ENCODE peak calls at places on chromosomes 5 and 9, in four cellular contexts. M is uterus, D is esophagus muscularis mucosa, F is HCT116. L is an unnamed sample.

GRCh38 chr9:133372144-133372543 is 3.7 kb downstream of the SURF4 start:
- DNase-seq in M (no peak), D (no peak), F (no peak), L (no peak)

GRCh38 chr5:114261989-114262388 is 99.9 kb upstream of the KCNN2 start:
- DNase-seq in M (no peak), D (no peak), F (no peak), L (no peak)

GRCh38 chr9:69157751-69158466 is 16.2 kb upstream of the TJP2 start:
- DNase-seq in M (no peak), D (no peak), F (no peak), L (no peak)

GRCh38 chr5:60248900-60249299 is 355.4 kb upstream of the PDE4D start:
- DNase-seq in M (no peak), D (no peak), F (no peak), L (peak; percentile 16)

GRCh38 chr5:56155992-56156584 is 77.0 kb downstream of the ANKRD55 start:
- DNase-seq in M (no peak), D (no peak), F (no peak), L (no peak)

GRCh38 chr9:70080481-70081119 is 37.0 kb downstream of the MAMDC2 start:
- DNase-seq in M (peak; percentile 65), D (no peak), F (no peak), L (peak; percentile 56)

GRCh38 chr9:93642961-93643360 is 66.6 kb downstream of the PHF2 start:
- DNase-seq in M (peak; percentile 15), D (no peak), F (no peak), L (no peak)

GRCh38 chr9:2159521-2160417 is 144.6 kb downstream of the SMARCA2 start:
- DNase-seq in M (no peak), D (no peak), F (no peak), L (no peak)

GRCh38 chr9:134136117-134136996 is 475 bp downstream of the WDR5 start:
- DNase-seq in M (peak; percentile 40), D (no peak), F (no peak), L (no peak)

GRCh38 chr9:79028101-79028500 is 543.7 kb upstream of the TLE4 start:
- DNase-seq in M (no peak), D (no peak), F (no peak), L (no peak)

GRCh38 chr5:150616506-150616905 is 24.0 kb upstream of the SYNPO start:
- DNase-seq in M (no peak), D (no peak), F (no peak), L (no peak)

GRCh38 chr9:133973111-133973790 is 18.9 kb downstream of the VAV2 start:
- DNase-seq in M (no peak), D (no peak), F (no peak), L (no peak)

DNA sequence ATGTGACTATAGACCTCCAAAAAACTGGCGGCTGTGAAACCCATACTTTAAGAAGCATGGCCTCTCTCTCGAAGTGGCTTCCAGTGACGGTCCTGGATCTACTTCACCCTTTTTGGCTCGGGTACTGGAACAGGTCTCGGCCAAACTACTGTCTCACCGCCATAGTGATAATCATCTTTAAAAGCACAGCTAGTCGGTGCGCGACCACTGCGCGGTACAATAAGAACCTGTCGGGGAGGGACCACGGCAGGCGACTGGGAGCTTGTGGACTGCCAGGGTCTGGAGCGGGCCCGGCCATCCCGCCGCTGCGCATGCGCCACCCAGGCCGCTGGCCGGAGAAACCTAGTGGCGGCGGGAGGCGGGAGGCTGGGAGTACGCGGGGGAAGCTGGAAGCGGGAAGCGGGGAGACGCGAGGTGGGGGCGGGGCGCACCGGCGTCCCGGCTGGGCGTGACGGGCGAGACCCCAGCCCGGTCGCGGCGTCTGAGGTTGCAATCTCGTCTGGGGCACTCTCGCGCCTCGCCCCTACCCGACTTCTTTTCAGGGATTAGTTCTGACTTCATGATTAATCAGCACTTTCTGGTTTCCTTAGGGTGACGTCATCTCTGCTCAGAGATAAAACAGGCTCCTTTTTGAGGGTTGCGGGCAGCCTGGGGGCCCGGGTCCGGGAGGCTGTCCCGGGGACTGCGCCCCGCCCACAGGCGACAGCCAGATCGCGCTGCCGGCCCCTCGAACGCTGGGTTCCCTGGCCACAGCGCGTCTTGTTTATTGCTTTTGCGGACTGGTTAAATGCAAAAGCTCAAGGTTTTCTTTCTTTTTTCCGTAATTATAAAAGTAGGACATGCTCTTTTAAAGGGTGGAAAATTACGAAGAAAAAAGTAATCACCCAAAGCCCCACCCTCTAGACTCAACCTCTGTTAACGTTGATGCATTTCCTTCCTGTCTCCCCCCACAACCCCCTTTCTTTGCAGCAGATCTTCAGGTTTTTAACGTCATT is 266.8 kb downstream of the CWC27 start:
- DNase-seq in M (peak; percentile 90), D (peak; percentile 96), F (peak; percentile 69), L (peak; percentile 97)
- TF ChIP-seq POLR2A in M (peak; percentile 63), D (peak; percentile 3), F (peak; percentile 70), L (no peak)

DNA sequence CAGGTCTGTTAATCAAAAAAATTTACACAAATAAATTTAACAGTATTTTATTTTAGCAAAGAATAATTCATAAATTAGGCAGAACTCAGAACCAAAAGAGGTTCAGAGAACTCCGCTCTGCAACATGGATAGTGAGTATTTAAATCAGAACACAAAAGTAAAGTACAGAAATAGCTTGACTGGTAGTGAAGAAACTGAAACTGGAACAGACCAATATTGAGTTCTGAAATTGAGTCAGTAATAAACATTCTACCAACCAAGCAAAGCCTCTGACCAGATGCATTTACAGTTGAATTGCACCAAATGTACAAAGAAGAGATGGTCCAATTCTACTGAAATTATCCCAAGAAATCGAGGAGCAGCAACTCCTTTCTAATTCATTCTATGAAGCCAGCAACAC is 1542.8 kb downstream of the EFNA5 start:
- DNase-seq in M (no peak), D (no peak), F (no peak), L (no peak)
- H3K4me3 ChIP-seq in M (no peak overlapping the region), D (no peak overlapping the region), F (no peak overlapping the region), L (no peak overlapping the region)

GRCh38 chr5:179436321-179437122 is 91.3 kb upstream of the ADAMTS2 start:
- DNase-seq in M (no peak), D (no peak), F (no peak), L (no peak)

GRCh38 chr5:179438461-179438860 is 93.2 kb upstream of the ADAMTS2 start:
- DNase-seq in M (no peak), D (no peak), F (no peak), L (no peak)

GRCh38 chr5:179435731-179436315 is 90.6 kb upstream of the ADAMTS2 start:
- DNase-seq in M (no peak), D (no peak), F (no peak), L (no peak)

GRCh38 chr5:179438041-179438441 is 92.8 kb upstream of the ADAMTS2 start:
- DNase-seq in M (no peak), D (no peak), F (no peak), L (no peak)

DNA sequence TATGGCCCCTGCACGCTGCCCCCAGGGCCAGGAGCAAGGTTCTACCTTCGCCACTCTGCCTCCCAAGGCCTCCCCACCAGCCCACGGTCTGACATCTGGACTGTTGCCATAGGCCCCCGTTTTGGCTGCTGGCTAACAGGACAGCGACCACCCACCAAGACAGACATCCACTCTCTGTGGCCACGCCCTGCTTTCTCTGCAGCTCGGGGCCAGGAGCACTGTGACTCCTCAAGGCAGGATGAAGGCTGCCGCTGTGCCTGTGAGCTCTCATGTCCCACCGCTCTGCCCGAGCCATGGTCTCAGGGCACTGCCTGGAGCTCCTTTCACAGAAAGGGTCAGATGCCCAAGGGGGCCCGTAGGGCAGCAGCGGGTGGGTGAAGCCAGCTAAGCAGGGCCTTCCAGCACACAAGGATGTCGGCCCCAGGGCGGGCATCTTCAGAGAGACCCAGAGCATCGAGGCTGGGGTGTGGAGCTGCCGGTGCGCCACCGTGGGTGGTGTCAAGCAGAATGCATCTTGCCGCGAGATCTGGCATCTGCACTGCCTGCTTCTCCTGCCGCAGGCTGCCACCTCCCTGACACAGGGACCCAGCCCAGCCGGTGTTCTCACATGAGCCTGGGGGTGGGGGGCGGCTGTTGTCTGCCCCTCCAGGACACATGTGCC is 92.2 kb upstream of the ADAMTS2 start:
- DNase-seq in M (no peak), D (no peak), F (no peak), L (no peak)
- TF ChIP-seq CTCF in M (no peak), D (no peak), F (no peak), L (no peak)

GRCh38 chr9:72149231-72149975 is at the start of gene GDA:
- DNase-seq in M (no peak), D (no peak), F (peak; percentile 68), L (no peak)
- TF ChIP-seq POLR2A in M (no peak), D (no peak), F (no peak), L (no peak)

DNA sequence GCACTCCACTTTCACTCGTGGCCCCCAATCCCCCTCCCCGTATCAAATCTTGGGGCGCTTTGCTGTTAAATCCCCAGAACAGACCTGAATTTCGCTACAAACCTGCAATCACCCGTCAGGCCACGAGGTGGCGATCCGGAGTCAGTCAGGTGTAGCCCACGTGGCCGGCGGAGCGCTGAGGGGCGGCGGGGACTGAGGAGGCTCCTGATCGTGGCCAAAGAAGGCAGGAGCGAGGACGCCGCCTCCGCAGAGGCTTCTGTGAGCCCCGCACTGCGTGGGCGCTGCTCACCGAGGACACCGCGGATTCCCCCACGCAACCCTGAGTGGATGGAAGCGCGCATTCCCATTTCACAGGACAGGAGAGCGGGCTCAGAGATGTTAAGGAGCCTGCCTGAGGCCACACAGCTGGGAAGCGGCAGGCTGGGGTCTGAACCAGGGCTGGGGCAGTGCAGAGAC is 91.6 kb downstream of the LMX1B start:
- DNase-seq in M (peak; percentile 78), D (peak; percentile 97), F (peak; percentile 47), L (peak; percentile 96)
- H3K4me3 ChIP-seq in M (no peak overlapping the region), D (peak overlapping the region; percentile 30), F (peak overlapping the region; percentile 15), L (no peak overlapping the region)

GRCh38 chr5:140806834-140807775 is at the start of gene PCDHA4:
- DNase-seq in M (peak; percentile 45), D (no peak), F (no peak), L (no peak)
- TF ChIP-seq CTCF in M (peak; percentile 15), D (peak; percentile 39), F (peak; percentile 60), L (no peak)

GRCh38 chr5:143539742-143540141 is 136.3 kb upstream of the NR3C1 start:
- DNase-seq in M (no peak), D (no peak), F (no peak), L (no peak)

GRCh38 chr5:143543358-143544255 is 140.1 kb upstream of the NR3C1 start:
- DNase-seq in M (no peak), D (no peak), F (no peak), L (no peak)

GRCh38 chr5:143542798-143543144 is 139.3 kb upstream of the NR3C1 start:
- DNase-seq in M (no peak), D (no peak), F (no peak), L (no peak)

GRCh38 chr5:143544606-143545005 is 141.1 kb upstream of the NR3C1 start:
- DNase-seq in M (no peak), D (no peak), F (no peak), L (no peak)

GRCh38 chr5:143541943-143542797 is 138.7 kb upstream of the NR3C1 start:
- DNase-seq in M (no peak), D (no peak), F (no peak), L (no peak)
- TF ChIP-seq POLR2A in M (no peak), D (no peak), F (no peak), L (no peak)

GRCh38 chr5:161406880-161407279 is 139.6 kb downstream of the GABRB2 start:
- DNase-seq in M (no peak), D (no peak), F (no peak), L (no peak)
- H3K4me3 ChIP-seq in M (no peak overlapping the region), D (no peak overlapping the region), F (no peak overlapping the region), L (no peak overlapping the region)

DNA sequence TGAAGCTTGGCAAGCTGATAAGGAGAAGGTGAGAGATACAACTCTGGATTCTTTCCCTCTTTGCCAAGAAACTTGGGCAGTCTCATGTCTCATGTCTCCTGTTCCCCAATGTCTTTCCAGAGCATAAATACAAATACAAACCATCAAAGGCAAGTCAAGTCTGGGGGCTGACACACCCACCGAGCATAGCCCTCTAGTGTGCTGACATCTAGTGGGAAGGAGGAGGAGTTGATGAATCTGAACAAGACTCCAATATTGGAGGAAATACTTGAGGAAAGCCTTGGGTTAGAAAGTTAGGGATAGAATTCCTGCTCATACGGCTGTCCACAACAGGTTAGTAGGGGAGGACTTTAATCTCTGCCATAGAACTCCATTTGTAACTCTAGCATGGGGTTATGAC is 8.6 kb downstream of the MLANA start:
- DNase-seq in M (no peak), D (peak; percentile 39), F (no peak), L (no peak)
- TF ChIP-seq CTCF in M (no peak), D (no peak), F (peak; percentile 43), L (no peak)